ENCODE peak calls at places on chromosomes 4 and X, in eight cellular contexts. B is endodermal cell, X is AG04450, E is upper lobe of right lung, N is H9, U is right atrium auricular region, A is IMR-90, K is fibroblast of mammary gland. H is an unnamed sample.

GRCh38 chrX:44871114-44871645 is 1.8 kb upstream of the KDM6A start:
- DNase-seq in B (peak), X (no peak), E (peak), N (no peak), U (no peak), A (no peak), K (peak), H (peak)

GRCh38 chrX:38878674-38879375 is 77.6 kb downstream of the MID1IP1 start:
- DNase-seq in B (no peak), X (no peak), E (no peak), N (no peak), U (no peak), A (no peak), K (no peak), H (no peak)

GRCh38 chrX:20547649-20548051 is 280.9 kb upstream of the RPS6KA3 start:
- DNase-seq in B (no peak), X (no peak), E (no peak), N (no peak), U (no peak), A (peak), K (peak), H (peak)

GRCh38 chr4:129561886-129562285 is 465.9 kb downstream of the C4orf33 start:
- DNase-seq in B (no peak), X (no peak), E (no peak), N (no peak), U (no peak), A (no peak), K (peak), H (no peak)

GRCh38 chr4:126956192-126956897 is 676.4 kb upstream of the INTU start:
- DNase-seq in B (no peak), X (no peak), E (no peak), N (peak), U (no peak), A (no peak), K (no peak), H (no peak)

GRCh38 chrX:71169586-71169985 is 24.9 kb downstream of the NLGN3 start:
- DNase-seq in B (no peak), X (no peak), E (no peak), N (no peak), U (no peak), A (no peak), K (no peak), H (no peak)

GRCh38 chr4:25863906-25864418 is 1.2 kb upstream of the SEL1L3 start:
- DNase-seq in B (peak), X (no peak), E (no peak), N (peak), U (no peak), A (no peak), K (no peak), H (peak)

GRCh38 chrX:44903107-44903506 is 30.1 kb downstream of the KDM6A start:
- DNase-seq in B (no peak), X (peak), E (no peak), N (no peak), U (no peak), A (peak), K (peak), H (no peak)

GRCh38 chr4:187232796-187233195 is 509.1 kb upstream of the FAT1 start:
- DNase-seq in B (no peak), X (no peak), E (no peak), N (no peak), U (no peak), A (no peak), K (no peak), H (no peak)

GRCh38 chr4:144647095-144647959 is 1.4 kb downstream of the HHIP start:
- DNase-seq in B (peak), X (no peak), E (no peak), N (peak), U (no peak), A (peak), K (peak), H (peak)

GRCh38 chrX:33210156-33210555 is 1.2 kb downstream of the DMD start:
- DNase-seq in B (no peak), X (no peak), E (no peak), N (no peak), U (no peak), A (no peak), K (no peak), H (no peak)

GRCh38 chr4:8028884-8029568 is 89.4 kb upstream of the AFAP1 start:
- DNase-seq in B (no peak), X (no peak), E (no peak), N (no peak), U (no peak), A (no peak), K (no peak), H (no peak)

GRCh38 chrX:80334583-80334982 is 85.7 kb upstream of the TENT5D start:
- DNase-seq in B (peak), X (no peak), E (no peak), N (no peak), U (no peak), A (no peak), K (no peak), H (no peak)

GRCh38 chrX:118181030-118181429 is 64.4 kb upstream of the KLHL13 start:
- DNase-seq in B (no peak), X (no peak), E (no peak), N (no peak), U (no peak), A (peak), K (peak), H (no peak)

GRCh38 chrX:65581661-65582339 is 47.2 kb upstream of the LAS1L start:
- DNase-seq in B (peak), X (peak), E (no peak), N (peak), U (peak), A (peak), K (peak), H (peak)

GRCh38 chr4:153547520-153547919 is 81.4 kb downstream of the TMEM131L start:
- DNase-seq in B (no peak), X (no peak), E (no peak), N (no peak), U (no peak), A (no peak), K (no peak), H (no peak)

GRCh38 chr4:138804705-138805104 is 210.9 kb upstream of the NOCT start:
- DNase-seq in B (no peak), X (no peak), E (no peak), N (no peak), U (no peak), A (peak), K (no peak), H (peak)

GRCh38 chr4:78650106-78651021 is 98.8 kb downstream of the ANXA3 start:
- DNase-seq in B (no peak), X (peak), E (no peak), N (no peak), U (no peak), A (peak), K (peak), H (no peak)

GRCh38 chr4:42673084-42673429 is 16.2 kb upstream of the ATP8A1 start:
- DNase-seq in B (no peak), X (no peak), E (peak), N (no peak), U (peak), A (no peak), K (peak), H (no peak)

GRCh38 chrX:38312436-38312835 is 14.9 kb downstream of the RPGR start:
- DNase-seq in B (no peak), X (no peak), E (no peak), N (no peak), U (no peak), A (peak), K (peak), H (no peak)

GRCh38 chrX:22538581-22538980 is 265.9 kb downstream of the CBLL2 start:
- DNase-seq in B (no peak), X (no peak), E (no peak), N (no peak), U (no peak), A (no peak), K (peak), H (no peak)

GRCh38 chrX:120301960-120302359 is 9.3 kb downstream of the TMEM255A start:
- DNase-seq in B (no peak), X (no peak), E (no peak), N (no peak), U (no peak), A (no peak), K (no peak), H (no peak)

GRCh38 chr4:6448476-6449170 is 23.8 kb downstream of the PPP2R2C start:
- DNase-seq in B (no peak), X (no peak), E (peak), N (no peak), U (no peak), A (no peak), K (no peak), H (no peak)

DNA sequence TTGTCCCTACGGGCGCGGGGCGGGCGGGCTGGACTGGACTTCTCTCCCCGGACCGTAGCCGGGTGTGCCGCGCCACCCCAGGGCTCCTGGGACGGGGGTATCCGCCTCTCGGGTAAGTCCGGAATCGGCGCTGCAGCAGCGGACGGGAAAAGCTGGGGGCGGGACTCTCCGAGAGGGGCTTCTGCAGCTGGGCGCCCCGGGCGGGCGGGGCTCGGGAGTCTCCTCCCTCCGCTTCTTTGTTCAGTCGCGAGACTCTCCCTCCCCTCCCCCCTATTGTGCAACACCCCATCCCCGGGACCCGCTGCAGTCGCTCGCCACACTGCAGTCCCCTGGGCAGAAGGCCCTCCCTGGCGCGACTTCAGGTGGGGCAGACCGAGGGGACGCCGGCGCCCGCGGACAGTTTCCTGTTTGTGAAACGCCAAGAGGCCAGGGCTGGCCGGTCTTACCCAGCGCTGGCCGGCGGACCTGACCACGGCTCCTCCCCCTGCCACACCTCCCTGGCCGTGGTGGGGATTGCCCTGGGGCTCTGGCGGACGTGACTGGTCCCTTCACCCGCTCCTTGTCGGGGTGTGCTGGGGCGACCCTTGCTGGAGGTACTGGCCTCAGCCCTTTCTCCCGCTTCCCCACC is 966 bp downstream of the CCNG2 start:
- DNase-seq in B (peak), X (peak), E (peak), N (peak), U (peak), A (peak), K (peak), H (peak)
- TF ChIP-seq CTCF in B (no peak), X (no peak), E (no peak), N (peak), U (no peak), A (no peak), K (no peak), H (no peak)

GRCh38 chr4:107380190-107380589 is 339.8 kb downstream of the PAPSS1 start:
- DNase-seq in B (no peak), X (no peak), E (no peak), N (no peak), U (no peak), A (no peak), K (no peak), H (no peak)
- TF ChIP-seq CTCF in B (no peak), X (no peak), E (no peak), N (no peak), U (no peak), A (no peak), K (no peak), H (no peak)

GRCh38 chr4:44210750-44211149 is 237.9 kb downstream of the KCTD8 start:
- DNase-seq in B (peak), X (no peak), E (no peak), N (peak), U (no peak), A (no peak), K (no peak), H (no peak)
- TF ChIP-seq CTCF in B (peak), X (no peak), E (no peak), N (peak), U (no peak), A (no peak), K (no peak), H (no peak)

DNA sequence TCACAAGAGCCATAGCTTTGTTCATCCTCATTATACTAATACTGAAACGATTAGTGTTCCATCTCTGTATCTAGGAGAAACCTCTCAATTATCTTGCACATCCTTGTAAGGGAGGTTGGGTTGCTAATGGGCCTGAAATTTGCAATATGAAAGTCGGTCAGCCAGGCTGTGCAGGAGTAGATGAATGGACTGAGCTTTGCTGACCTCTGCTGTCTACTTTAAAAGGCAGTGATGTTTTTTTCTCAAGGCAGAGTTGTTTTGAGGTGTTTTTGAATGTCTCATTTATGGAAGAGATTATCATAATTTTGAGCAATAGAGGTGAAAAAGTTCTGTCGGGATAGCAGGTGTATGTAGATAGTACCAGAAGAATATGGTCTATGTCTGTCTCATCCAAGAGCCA is 47.9 kb upstream of the LINC00632 start:
- DNase-seq in B (no peak), X (no peak), E (no peak), N (no peak), U (no peak), A (peak), K (no peak), H (no peak)
- TF ChIP-seq CTCF in B (peak), X (no peak), E (peak), N (peak), U (no peak), A (peak), K (no peak), H (no peak)